ENCODE peak calls at places on chromosomes 11 and 22, in seven cellular contexts. R is right lobe of liver, C is adrenal gland, M is heart left ventricle, J is gastrocnemius medialis, A is HepG2, W is suprapubic skin. D is an unnamed sample.

GRCh38 chr11:118619444-118620205 is 12.2 kb downstream of the PHLDB1 start:
- DNase-seq in R (no peak), C (peak; percentile 89), M (peak; percentile 65), J (no peak), A (no peak), W (no peak), D (peak; percentile 84)

GRCh38 chr11:68362801-68363379 is 50.5 kb downstream of the LRP5 start:
- DNase-seq in R (no peak), C (no peak), M (no peak), J (no peak), A (no peak), W (no peak), D (no peak)

GRCh38 chr11:77619576-77620198 is 17.9 kb downstream of the CLNS1A start:
- DNase-seq in R (no peak), C (no peak), M (no peak), J (no peak), A (peak; percentile 50), W (no peak), D (no peak)

GRCh38 chr11:104073950-104074349 is 37.5 kb downstream of the DDI1 start:
- DNase-seq in R (no peak), C (peak; percentile 53), M (no peak), J (no peak), A (no peak), W (no peak), D (no peak)

GRCh38 chr11:100563541-100564280 is 123.4 kb upstream of the ARHGAP42 start:
- DNase-seq in R (no peak), C (no peak), M (no peak), J (no peak), A (no peak), W (no peak), D (no peak)

GRCh38 chr11:118714816-118715215 is 35.4 kb upstream of the TREH start:
- DNase-seq in R (no peak), C (no peak), M (no peak), J (no peak), A (no peak), W (no peak), D (no peak)

GRCh38 chr11:124878497-124879228 is 13.4 kb downstream of the ROBO3 start:
- DNase-seq in R (no peak), C (peak; percentile 47), M (no peak), J (no peak), A (no peak), W (no peak), D (peak; percentile 67)

GRCh38 chr11:111759375-111759774 is 6.8 kb downstream of the PPP2R1B start:
- DNase-seq in R (no peak), C (no peak), M (no peak), J (no peak), A (no peak), W (no peak), D (no peak)

GRCh38 chr11:20762112-20762511 is 92.7 kb downstream of the NELL1 start:
- DNase-seq in R (no peak), C (no peak), M (no peak), J (no peak), A (no peak), W (no peak), D (no peak)

GRCh38 chr11:66045177-66045639 is 3.8 kb downstream of the GAL3ST3 start:
- DNase-seq in R (peak; percentile 78), C (peak; percentile 80), M (peak; percentile 79), J (peak; percentile 35), A (peak; percentile 65), W (peak; percentile 85), D (peak; percentile 92)

GRCh38 chr22:50249382-50250248 is 1.4 kb downstream of the HDAC10 start:
- DNase-seq in R (no peak), C (no peak), M (no peak), J (no peak), A (no peak), W (no peak), D (no peak)

GRCh38 chr11:76592025-76592914 is 78.3 kb downstream of the LRRC32 start:
- DNase-seq in R (no peak), C (no peak), M (no peak), J (no peak), A (no peak), W (no peak), D (no peak)

GRCh38 chr11:36012979-36013378 is 69.1 kb downstream of the LDLRAD3 start:
- DNase-seq in R (no peak), C (no peak), M (no peak), J (no peak), A (no peak), W (no peak), D (no peak)

GRCh38 chr22:27990879-27991278 is 71.8 kb upstream of the PITPNB start:
- DNase-seq in R (peak; percentile 74), C (peak; percentile 66), M (peak; percentile 85), J (peak; percentile 51), A (peak; percentile 63), W (peak; percentile 77), D (no peak)

GRCh38 chr11:112012877-112013276 is 12.3 kb upstream of the DLAT start:
- DNase-seq in R (no peak), C (no peak), M (no peak), J (no peak), A (peak; percentile 8), W (no peak), D (no peak)

GRCh38 chr22:27534720-27535125 is 266.8 kb downstream of the MN1 start:
- DNase-seq in R (no peak), C (no peak), M (no peak), J (no peak), A (peak; percentile 35), W (no peak), D (no peak)

GRCh38 chr11:47850337-47850736 is 2.2 kb upstream of the NUP160 start:
- DNase-seq in R (no peak), C (peak; percentile 11), M (no peak), J (no peak), A (no peak), W (no peak), D (no peak)

GRCh38 chr11:100515087-100515486 is 172.0 kb upstream of the ARHGAP42 start:
- DNase-seq in R (no peak), C (no peak), M (no peak), J (no peak), A (no peak), W (no peak), D (no peak)

GRCh38 chr11:490930-491260 is 16.1 kb downstream of the RNH1 start:
- DNase-seq in R (no peak), C (no peak), M (no peak), J (no peak), A (no peak), W (no peak), D (no peak)

GRCh38 chr11:488992-489391 is 18.1 kb downstream of the RNH1 start:
- DNase-seq in R (no peak), C (no peak), M (no peak), J (no peak), A (no peak), W (no peak), D (no peak)

GRCh38 chr11:488579-488978 is 18.5 kb downstream of the RNH1 start:
- DNase-seq in R (no peak), C (no peak), M (no peak), J (no peak), A (no peak), W (no peak), D (no peak)

GRCh38 chr11:490186-490929 is 16.7 kb downstream of the RNH1 start:
- DNase-seq in R (no peak), C (no peak), M (peak; percentile 21), J (no peak), A (no peak), W (no peak), D (no peak)

DNA sequence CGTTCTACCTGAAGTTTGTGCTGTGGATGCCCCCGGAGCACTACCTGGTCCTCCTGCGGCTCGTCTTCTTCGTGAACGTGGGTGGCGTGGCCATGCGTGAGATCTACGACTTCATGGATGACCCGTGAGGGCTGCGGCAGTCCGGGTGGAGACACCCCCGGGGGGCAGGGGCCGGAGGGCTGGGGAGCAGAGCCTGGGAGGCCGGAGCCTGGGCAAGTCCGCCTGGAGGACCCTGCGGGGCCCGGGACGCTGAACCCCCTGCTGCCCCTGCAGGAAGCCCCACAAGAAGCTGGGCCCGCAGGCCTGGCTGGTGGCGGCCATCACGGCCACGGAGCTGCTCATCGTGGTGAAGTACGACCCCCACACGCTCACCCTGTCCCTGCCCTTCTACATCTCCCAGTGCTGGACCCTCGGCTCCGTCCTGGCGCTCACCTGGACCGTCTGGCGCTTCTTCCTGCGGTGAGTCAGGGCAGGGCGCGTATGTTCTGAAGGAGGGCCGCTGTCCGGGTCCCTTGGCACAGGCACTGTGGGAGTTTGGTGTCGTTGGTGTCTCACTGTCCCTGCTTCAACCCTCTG is 17.3 kb downstream of the RNH1 start:
- DNase-seq in R (no peak), C (no peak), M (peak; percentile 21), J (no peak), A (no peak), W (no peak), D (no peak)
- H3K4me3 ChIP-seq in R (no peak overlapping the region), C (no peak overlapping the region), M (no peak overlapping the region), J (no peak overlapping the region), A (no peak overlapping the region), W (no peak overlapping the region), D (no peak overlapping the region)

GRCh38 chr11:72833792-72834501 is 19.7 kb downstream of the ATG16L2 start:
- DNase-seq in R (no peak), C (no peak), M (peak; percentile 65), J (no peak), A (no peak), W (no peak), D (peak; percentile 28)
- TF ChIP-seq POLR2A in R (no peak), C (no peak), M (no peak), J (no peak), A (no peak), W (no peak), D (no peak)

GRCh38 chr11:15988693-15989231 is 367.6 kb downstream of the SOX6 start:
- DNase-seq in R (no peak), C (no peak), M (peak; percentile 46), J (no peak), A (no peak), W (no peak), D (no peak)
- TF ChIP-seq CTCF in R (peak; percentile 26), C (peak; percentile 13), M (no peak), J (peak; percentile 40), A (peak; percentile 16), W (no peak), D (no peak)

DNA sequence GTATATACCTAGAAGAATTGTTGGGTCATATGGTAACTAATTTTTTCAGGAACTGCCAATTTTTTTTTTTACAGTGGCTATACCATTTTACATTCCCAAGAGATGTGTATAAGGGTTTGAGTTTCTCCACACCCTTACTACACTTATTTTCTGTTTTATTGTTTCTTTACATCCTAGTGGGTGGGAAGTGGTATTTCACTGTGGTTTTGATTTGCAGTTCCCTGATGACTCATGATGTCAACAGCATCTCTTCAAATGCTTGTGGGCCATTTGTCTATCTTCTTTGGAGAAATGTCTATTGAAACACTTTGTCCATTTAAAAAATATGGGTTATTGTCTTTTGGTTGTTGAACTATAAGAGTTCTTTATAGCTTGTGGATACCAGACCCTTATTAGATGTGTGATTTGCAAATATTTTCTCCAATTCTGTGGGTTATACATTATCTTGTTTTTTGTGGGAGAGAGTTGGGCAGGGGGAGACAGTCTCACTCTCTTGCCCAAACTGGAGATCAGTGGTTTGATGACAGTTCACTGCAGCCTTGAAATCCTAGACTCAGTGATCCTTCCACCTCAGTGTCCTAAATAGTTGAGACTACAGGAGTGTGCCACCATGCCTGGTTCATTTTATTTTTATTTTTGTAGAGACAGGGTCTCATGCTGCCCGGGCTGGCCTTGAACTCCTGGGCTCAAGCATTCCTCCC is 30.3 kb upstream of the PISD start:
- DNase-seq in R (no peak), C (no peak), M (no peak), J (no peak), A (no peak), W (no peak), D (peak; percentile 36)
- H3K4me3 ChIP-seq in R (no peak overlapping the region), C (no peak overlapping the region), M (no peak overlapping the region), J (no peak overlapping the region), A (no peak overlapping the region), W (no peak overlapping the region), D (no peak overlapping the region)

GRCh38 chr11:3642071-3642951 is 519 bp upstream of the ART5 start:
- DNase-seq in R (peak; percentile 76), C (peak; percentile 80), M (peak; percentile 91), J (peak; percentile 91), A (peak; percentile 81), W (peak; percentile 85), D (peak; percentile 94)
- TF ChIP-seq POLR2A in R (no peak), C (peak; percentile 32), M (no peak), J (peak; percentile 95), A (peak; percentile 59), W (no peak), D (no peak)

D was measured in lower leg skin.